ENCODE peak calls at places on chromosomes 16 and 17, in eight cellular contexts. E is RWPE1; B is neural progenitor cell; A is esophagus muscularis mucosa; Z is RWPE2; I is naive thymus-derived CD4-positive, alpha-beta T cell; L is tibial artery; S is uterus. K is an unnamed sample.

GRCh38 chr16:1614226-1615102 is 2.3 kb downstream of the CRAMP1 start:
- DNase-seq in E (peak; percentile 57), B (peak; percentile 73), A (no peak), Z (no peak), I (peak; percentile 14), L (no peak), S (no peak), K (peak; percentile 30)

GRCh38 chr17:19242323-19242722 is 5.2 kb downstream of the EPN2 start:
- DNase-seq in E (peak; percentile 42), B (no peak), A (no peak), Z (no peak), I (no peak), L (no peak), S (no peak), K (no peak)

GRCh38 chr17:66200685-66201092 is 8.8 kb upstream of the CEP112 start:
- DNase-seq in E (peak; percentile 38), B (peak; percentile 76), A (no peak), Z (no peak), I (peak; percentile 57), L (no peak), S (peak; percentile 16), K (peak; percentile 90)

GRCh38 chr16:54066451-54067056 is 220.0 kb downstream of the IRX3 start:
- DNase-seq in E (peak; percentile 60), B (no peak), A (no peak), Z (no peak), I (no peak), L (no peak), S (no peak), K (no peak)

GRCh38 chr16:28497386-28497785 is 2.9 kb downstream of the APOBR start:
- DNase-seq in E (no peak), B (no peak), A (no peak), Z (no peak), I (no peak), L (no peak), S (no peak), K (no peak)

GRCh38 chr16:62882552-62883221 is 846.4 kb upstream of the CDH8 start:
- DNase-seq in E (no peak), B (no peak), A (no peak), Z (no peak), I (no peak), L (no peak), S (no peak), K (no peak)

GRCh38 chr16:19137201-19137601 is 23.4 kb downstream of the ITPRIPL2 start:
- DNase-seq in E (peak; percentile 47), B (no peak), A (no peak), Z (no peak), I (no peak), L (no peak), S (no peak), K (no peak)

GRCh38 chr17:76447931-76448652 is 4.9 kb downstream of the UBE2O start:
- DNase-seq in E (no peak), B (no peak), A (no peak), Z (no peak), I (no peak), L (no peak), S (no peak), K (no peak)

GRCh38 chr16:12120331-12120981 is 143.9 kb downstream of the SNX29 start:
- DNase-seq in E (no peak), B (no peak), A (no peak), Z (no peak), I (no peak), L (peak; percentile 45), S (no peak), K (peak; percentile 30)

GRCh38 chr17:61862975-61863800 is at the start of gene BRIP1:
- DNase-seq in E (peak; percentile 97), B (peak; percentile 97), A (peak; percentile 98), Z (peak; percentile 99), I (peak; percentile 88), L (peak; percentile 94), S (peak; percentile 88), K (peak; percentile 99)

GRCh38 chr16:25135239-25135878 is 23.8 kb downstream of the LCMT1 start:
- DNase-seq in E (peak; percentile 26), B (no peak), A (no peak), Z (no peak), I (no peak), L (no peak), S (no peak), K (peak; percentile 14)

GRCh38 chr17:30517786-30518185 is 40.6 kb downstream of the GOSR1 start:
- DNase-seq in E (no peak), B (no peak), A (no peak), Z (no peak), I (no peak), L (no peak), S (no peak), K (no peak)

GRCh38 chr16:68229431-68230175 is 6.3 kb downstream of the ESRP2 start:
- DNase-seq in E (peak; percentile 42), B (peak; percentile 69), A (no peak), Z (no peak), I (peak; percentile 61), L (no peak), S (peak; percentile 36), K (peak; percentile 73)

GRCh38 chr17:1852327-1852726 is 22.5 kb downstream of the RPA1 start:
- DNase-seq in E (no peak), B (no peak), A (no peak), Z (no peak), I (no peak), L (no peak), S (no peak), K (no peak)

GRCh38 chr17:1843947-1844346 is 14.1 kb downstream of the RPA1 start:
- DNase-seq in E (no peak), B (no peak), A (no peak), Z (no peak), I (no peak), L (no peak), S (no peak), K (no peak)

DNA sequence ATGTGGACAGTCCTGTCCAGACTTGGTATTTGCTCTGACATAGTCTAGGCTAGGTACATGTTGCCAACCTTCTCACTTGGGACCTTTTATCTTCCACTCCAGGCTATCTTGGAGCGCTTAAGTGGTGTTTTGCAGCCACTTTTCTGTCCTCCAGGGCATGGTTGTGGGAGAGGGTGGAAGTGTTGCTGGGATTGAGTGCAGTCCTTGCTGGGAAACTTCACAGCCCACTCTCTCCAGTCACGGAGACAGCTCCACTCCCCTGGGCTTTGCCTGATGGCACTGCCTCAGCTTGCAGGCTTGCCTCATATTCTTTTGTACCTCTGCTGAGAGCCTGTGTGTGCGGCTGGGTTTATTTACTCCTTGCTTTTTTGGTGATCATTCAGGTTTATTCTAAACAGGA is 17.4 kb downstream of the RPA1 start:
- DNase-seq in E (no peak), B (no peak), A (no peak), Z (no peak), I (no peak), L (no peak), S (no peak), K (no peak)
- H3K27ac ChIP-seq in E (no peak overlapping the region), B (no peak overlapping the region), A (no peak overlapping the region), Z (no peak overlapping the region), I (no peak overlapping the region), L (no peak overlapping the region), S (no peak overlapping the region), K (no peak overlapping the region)

GRCh38 chr17:38892620-38893019 is 22.8 kb downstream of the LASP1 start:
- DNase-seq in E (no peak), B (no peak), A (no peak), Z (no peak), I (no peak), L (no peak), S (no peak), K (no peak)
- H3K27ac ChIP-seq in E (peak overlapping the region; percentile 37), B (no peak overlapping the region), A (no peak overlapping the region), Z (no peak overlapping the region), I (peak overlapping the region; percentile 67), L (peak overlapping the region; percentile 23), S (no peak overlapping the region), K (no peak overlapping the region)

DNA sequence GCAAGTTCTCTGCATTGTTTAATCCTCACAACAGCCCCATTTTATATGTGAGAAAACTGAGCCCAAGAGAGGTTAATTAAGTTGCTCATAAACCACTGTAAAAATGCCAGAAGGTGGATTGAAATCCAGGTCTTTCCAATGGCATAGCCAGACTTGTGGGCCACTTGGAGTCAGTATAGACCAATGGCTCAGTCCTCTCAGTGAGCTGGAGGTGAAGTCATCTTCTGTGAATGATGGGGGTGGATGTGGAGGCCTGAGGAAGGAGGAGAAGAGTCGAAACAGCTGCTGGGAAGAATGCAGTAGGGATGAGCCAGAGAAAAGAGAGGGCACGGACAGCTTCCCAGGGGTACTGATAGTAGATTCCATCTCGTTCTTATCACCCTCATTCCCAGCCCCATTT is 213.4 kb downstream of the SOX9 start:
- DNase-seq in E (no peak), B (no peak), A (no peak), Z (no peak), I (no peak), L (no peak), S (no peak), K (no peak)
- H3K27ac ChIP-seq in E (no peak overlapping the region), B (no peak overlapping the region), A (no peak overlapping the region), Z (no peak overlapping the region), I (no peak overlapping the region), L (no peak overlapping the region), S (no peak overlapping the region), K (no peak overlapping the region)

GRCh38 chr16:23755484-23755809 is 621 bp downstream of the CHP2 start:
- DNase-seq in E (no peak), B (no peak), A (no peak), Z (no peak), I (no peak), L (no peak), S (no peak), K (no peak)
- H3K27ac ChIP-seq in E (no peak overlapping the region), B (no peak overlapping the region), A (no peak overlapping the region), Z (no peak overlapping the region), I (no peak overlapping the region), L (no peak overlapping the region), S (no peak overlapping the region), K (no peak overlapping the region)

DNA sequence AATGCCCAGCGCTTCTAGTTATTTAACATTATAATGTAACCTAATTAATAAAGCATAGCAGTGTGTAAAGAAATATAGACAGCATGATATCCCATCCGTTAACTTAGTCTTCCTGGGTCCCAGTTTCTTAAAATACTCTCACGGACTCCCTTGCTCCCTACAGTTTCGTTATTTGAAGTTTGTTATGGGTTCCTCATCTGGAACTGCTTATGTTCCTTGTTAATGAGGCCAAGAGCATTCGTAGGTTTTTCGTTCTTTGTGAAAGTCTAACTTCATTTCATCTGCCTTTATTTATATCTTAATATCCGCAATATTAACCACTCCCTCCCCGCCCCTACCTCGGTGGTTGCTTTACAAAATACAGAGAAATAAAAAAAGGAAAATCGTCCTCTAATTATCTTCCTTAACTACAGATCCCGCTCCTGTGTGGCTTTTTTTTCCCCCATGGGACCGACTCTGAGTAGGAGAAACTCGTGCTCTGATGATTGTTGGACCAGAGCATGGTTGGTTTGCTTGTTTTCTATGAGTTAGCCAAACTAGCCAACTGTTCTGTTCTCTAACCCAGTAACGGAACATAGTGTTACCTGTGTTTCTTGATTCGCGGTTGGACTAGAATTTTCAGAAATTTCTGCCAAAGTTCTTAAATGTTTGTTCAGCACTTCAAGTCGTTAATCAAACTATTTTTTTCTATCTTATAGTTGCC is 873 bp downstream of the ADPRM start:
- DNase-seq in E (peak; percentile 11), B (no peak), A (no peak), Z (no peak), I (no peak), L (peak; percentile 33), S (no peak), K (peak; percentile 30)
- H3K27ac ChIP-seq in E (peak overlapping the region; percentile 93), B (peak overlapping the region; percentile 38), A (peak overlapping the region; percentile 93), Z (peak overlapping the region; percentile 85), I (peak overlapping the region; percentile 97), L (peak overlapping the region; percentile 96), S (peak overlapping the region; percentile 90), K (peak overlapping the region; percentile 79)